ENCODE peak calls at places on chromosomes 7 and 10, in six cellular contexts. M is PC-3, J is GM23248, S is neural progenitor cell, G is SK-N-SH, L is PC-9. I is an unnamed sample.

GRCh38 chr7:33107136-33108066 is 1.8 kb downstream of the RP9 start:
- DNase-seq in M (peak; percentile 55), J (peak; percentile 70), S (peak; percentile 86), G (peak; percentile 62), L (no peak), I (peak; percentile 60)

GRCh38 chr7:45000096-45001032 is at the start of gene CCM2:
- DNase-seq in M (peak; percentile 40), J (peak; percentile 71), S (peak; percentile 80), G (peak; percentile 98), L (peak; percentile 29), I (peak; percentile 35)

GRCh38 chr10:18658301-18658991 is 785 bp upstream of the ARL5B start:
- DNase-seq in M (no peak), J (peak; percentile 79), S (peak; percentile 3), G (no peak), L (no peak), I (peak; percentile 39)

GRCh38 chr7:7920481-7920880 is 48.1 kb upstream of the GLCCI1 start:
- DNase-seq in M (no peak), J (no peak), S (peak; percentile 36), G (no peak), L (no peak), I (peak; percentile 97)

GRCh38 chr7:106548491-106548890 is 112.5 kb downstream of the CCDC71L start:
- DNase-seq in M (no peak), J (no peak), S (no peak), G (no peak), L (no peak), I (no peak)

GRCh38 chr10:21497177-21497807 is 28.2 kb downstream of the SKIDA1 start:
- DNase-seq in M (peak; percentile 91), J (peak; percentile 86), S (peak; percentile 90), G (peak; percentile 98), L (peak; percentile 82), I (peak; percentile 30)

GRCh38 chr7:64098-64521 is 128.3 kb upstream of the FAM20C start:
- DNase-seq in M (peak; percentile 71), J (peak; percentile 81), S (peak; percentile 77), G (peak; percentile 78), L (peak; percentile 55), I (no peak)

GRCh38 chr7:81094952-81095351 is 176.1 kb upstream of the SEMA3C start:
- DNase-seq in M (peak; percentile 50), J (no peak), S (no peak), G (no peak), L (no peak), I (no peak)

GRCh38 chr7:106193661-106194060 is 81.5 kb upstream of the SYPL1 start:
- DNase-seq in M (no peak), J (no peak), S (no peak), G (no peak), L (no peak), I (no peak)

GRCh38 chr7:117630907-117631564 is 151.2 kb downstream of the CFTR start:
- DNase-seq in M (no peak), J (no peak), S (no peak), G (no peak), L (no peak), I (no peak)

GRCh38 chr7:95045236-95045923 is 138.0 kb downstream of the PPP1R9A start:
- DNase-seq in M (peak; percentile 66), J (peak; percentile 35), S (peak; percentile 6), G (no peak), L (no peak), I (peak; percentile 23)

GRCh38 chr10:120455606-120456005 is 1.4 kb upstream of the PLPP4 start:
- DNase-seq in M (no peak), J (no peak), S (no peak), G (no peak), L (no peak), I (no peak)

GRCh38 chr10:23777153-23777552 is 338.3 kb downstream of the OTUD1 start:
- DNase-seq in M (no peak), J (no peak), S (peak; percentile 19), G (no peak), L (no peak), I (no peak)

GRCh38 chr10:91574236-91574635 is 58.6 kb downstream of the PPP1R3C start:
- DNase-seq in M (no peak), J (no peak), S (no peak), G (no peak), L (no peak), I (no peak)

GRCh38 chr7:148442933-148443332 is 147.6 kb upstream of the C7orf33 start:
- DNase-seq in M (no peak), J (no peak), S (no peak), G (no peak), L (no peak), I (no peak)

GRCh38 chr7:37494940-37495339 is 46.3 kb upstream of the ELMO1 start:
- DNase-seq in M (no peak), J (no peak), S (no peak), G (no peak), L (no peak), I (peak; percentile 84)

GRCh38 chr10:90642650-90643049 is 215.2 kb downstream of the HTR7 start:
- DNase-seq in M (no peak), J (no peak), S (no peak), G (no peak), L (no peak), I (no peak)

GRCh38 chr7:9488555-9488954 is 1055.1 kb downstream of the NXPH1 start:
- DNase-seq in M (peak; percentile 67), J (peak; percentile 54), S (no peak), G (no peak), L (no peak), I (peak; percentile 45)

GRCh38 chr10:1154531-1154930 is 98.3 kb downstream of the WDR37 start:
- DNase-seq in M (no peak), J (no peak), S (no peak), G (peak; percentile 55), L (no peak), I (no peak)

GRCh38 chr10:58189269-58189668 is 78.4 kb downstream of the IPMK start:
- DNase-seq in M (peak; percentile 56), J (peak; percentile 23), S (no peak), G (no peak), L (no peak), I (no peak)

GRCh38 chr10:49008505-49009202 is 69.0 kb upstream of the LRRC18 start:
- DNase-seq in M (no peak), J (no peak), S (no peak), G (peak; percentile 45), L (no peak), I (no peak)

GRCh38 chr7:28409716-28410627 is 2.3 kb upstream of the CREB5 start:
- DNase-seq in M (peak; percentile 26), J (peak; percentile 82), S (peak; percentile 75), G (peak; percentile 76), L (no peak), I (no peak)
- H3K4me3 ChIP-seq in M (peak overlapping the region; percentile 87), J (peak overlapping the region; percentile 85), S (peak overlapping the region; percentile 67), G (peak overlapping the region; percentile 55), L (peak overlapping the region; percentile 63), I (peak overlapping the region; percentile 76)

GRCh38 chr10:110792476-110792875 is 79.3 kb upstream of the PDCD4 start:
- DNase-seq in M (no peak), J (no peak), S (no peak), G (no peak), L (no peak), I (no peak)
- H3F3A ChIP-seq in M (no peaks in the 10 kb centered on the region), J (no peaks in the 10 kb centered on the region), S (peaks cover 21% of the 10 kb centered on the region), G (no peaks in the 10 kb centered on the region), L (no peaks in the 10 kb centered on the region), I (no peaks in the 10 kb centered on the region)

GRCh38 chr10:11002485-11002884 is 15.2 kb upstream of the CELF2 start:
- DNase-seq in M (no peak), J (no peak), S (no peak), G (no peak), L (no peak), I (no peak)
- H3K4me3 ChIP-seq in M (no peak overlapping the region), J (no peak overlapping the region), S (no peak overlapping the region), G (no peak overlapping the region), L (no peak overlapping the region), I (no peak overlapping the region)

GRCh38 chr7:22302951-22303423 is 54.0 kb downstream of the RAPGEF5 start:
- DNase-seq in M (no peak), J (peak; percentile 32), S (no peak), G (no peak), L (no peak), I (no peak)
- H3F3A ChIP-seq in M (no peaks in the 10 kb centered on the region), J (no peaks in the 10 kb centered on the region), S (no peaks in the 10 kb centered on the region), G (no peaks in the 10 kb centered on the region), L (no peaks in the 10 kb centered on the region), I (no peaks in the 10 kb centered on the region)

GRCh38 chr10:122459586-122460273 is 1.6 kb upstream of the HTRA1 start:
- DNase-seq in M (no peak), J (peak; percentile 35), S (no peak), G (no peak), L (no peak), I (no peak)

GRCh38 chr10:122461729-122462532 is 578 bp downstream of the HTRA1 start:
- DNase-seq in M (peak; percentile 15), J (peak; percentile 57), S (peak; percentile 66), G (no peak), L (no peak), I (no peak)

GRCh38 chr10:122462533-122463465 is 1.4 kb downstream of the HTRA1 start:
- DNase-seq in M (peak; percentile 19), J (peak; percentile 78), S (peak; percentile 34), G (peak; percentile 56), L (no peak), I (no peak)

GRCh38 chr10:122460891-122461293 is 461 bp upstream of the HTRA1 start:
- DNase-seq in M (no peak), J (peak; percentile 36), S (no peak), G (peak; percentile 46), L (no peak), I (no peak)

DNA sequence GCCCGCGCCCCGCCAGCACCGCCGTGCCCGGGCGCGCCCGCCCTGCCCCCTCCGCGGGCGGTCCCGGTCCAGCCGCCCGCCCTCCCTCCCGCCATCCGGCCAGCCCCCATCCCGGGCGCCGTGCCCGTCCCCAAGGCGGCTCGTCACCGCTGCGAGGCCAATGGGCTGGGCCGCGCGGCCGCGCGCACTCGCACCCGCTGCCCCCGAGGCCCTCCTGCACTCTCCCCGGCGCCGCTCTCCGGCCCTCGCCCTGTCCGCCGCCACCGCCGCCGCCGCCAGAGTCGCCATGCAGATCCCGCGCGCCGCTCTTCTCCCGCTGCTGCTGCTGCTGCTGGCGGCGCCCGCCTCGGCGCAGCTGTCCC is at the start of gene HTRA1:
- DNase-seq in M (peak; percentile 45), J (peak; percentile 86), S (peak; percentile 89), G (peak; percentile 84), L (no peak), I (no peak)
- H3K4me3 ChIP-seq in M (peak within 1 kb of the TSS; percentile 86), J (peak within 1 kb of the TSS; percentile 74), S (peak within 1 kb of the TSS; percentile 62), G (peak within 1 kb of the TSS; percentile 65), L (no peak within 1 kb of the TSS), I (no peak within 1 kb of the TSS)

I was measured in MM.1S.